ENCODE peak calls at places on chromosomes 2 and 18, in seven cellular contexts. One of them, this sample, is unnamed.

GRCh38 chr18:66873899-66874298 is 270.0 kb upstream of the CDH19 start:
- DNase-seq in MG63: no peak
- DNase-seq in Caki2: no peak
- DNase-seq in stimulated activated CD8-positive, alpha-beta memory T cell treated with anti-CD3 and anti-CD28 coated beads, Interleukin-15, amount 100 ng/mL, for 24 hours: no peak
- DNase-seq in globus pallidus: no peak
- DNase-seq in effector memory CD4-positive, alpha-beta T cell: no peak
- DNase-seq in stimulated activated CD4-positive, alpha-beta T cell treated with anti-CD3 and anti-CD28 coated beads, TNF-alpha, amount 100 ng/mL, for 24 hours: no peak
- DNase-seq in this sample: no peak

GRCh38 chr2:203636896-203637818 is 69.3 kb upstream of the CD28 start:
- DNase-seq in MG63: no peak
- DNase-seq in Caki2: no peak
- DNase-seq in stimulated activated CD8-positive, alpha-beta memory T cell treated with anti-CD3 and anti-CD28 coated beads, Interleukin-15, amount 100 ng/mL, for 24 hours: no peak
- DNase-seq in globus pallidus: peak; percentile 23
- DNase-seq in effector memory CD4-positive, alpha-beta T cell: no peak
- DNase-seq in stimulated activated CD4-positive, alpha-beta T cell treated with anti-CD3 and anti-CD28 coated beads, TNF-alpha, amount 100 ng/mL, for 24 hours: no peak
- DNase-seq in this sample: no peak

GRCh38 chr2:202278036-202278760 is 12.6 kb downstream of the NOP58 start:
- DNase-seq in MG63: no peak
- DNase-seq in Caki2: peak; percentile 65
- DNase-seq in stimulated activated CD8-positive, alpha-beta memory T cell treated with anti-CD3 and anti-CD28 coated beads, Interleukin-15, amount 100 ng/mL, for 24 hours: no peak
- DNase-seq in globus pallidus: no peak
- DNase-seq in effector memory CD4-positive, alpha-beta T cell: no peak
- DNase-seq in stimulated activated CD4-positive, alpha-beta T cell treated with anti-CD3 and anti-CD28 coated beads, TNF-alpha, amount 100 ng/mL, for 24 hours: no peak
- DNase-seq in this sample: no peak

GRCh38 chr2:120531863-120532600 is 186.1 kb downstream of the INHBB start:
- DNase-seq in MG63: no peak
- DNase-seq in Caki2: no peak
- DNase-seq in stimulated activated CD8-positive, alpha-beta memory T cell treated with anti-CD3 and anti-CD28 coated beads, Interleukin-15, amount 100 ng/mL, for 24 hours: no peak
- DNase-seq in globus pallidus: no peak
- DNase-seq in effector memory CD4-positive, alpha-beta T cell: no peak
- DNase-seq in stimulated activated CD4-positive, alpha-beta T cell treated with anti-CD3 and anti-CD28 coated beads, TNF-alpha, amount 100 ng/mL, for 24 hours: no peak
- DNase-seq in this sample: no peak

GRCh38 chr18:48031011-48031480 is 100.6 kb upstream of the SMAD2 start:
- DNase-seq in MG63: peak; percentile 37
- DNase-seq in Caki2: peak; percentile 40
- DNase-seq in stimulated activated CD8-positive, alpha-beta memory T cell treated with anti-CD3 and anti-CD28 coated beads, Interleukin-15, amount 100 ng/mL, for 24 hours: no peak
- DNase-seq in globus pallidus: peak; percentile 29
- DNase-seq in effector memory CD4-positive, alpha-beta T cell: no peak
- DNase-seq in stimulated activated CD4-positive, alpha-beta T cell treated with anti-CD3 and anti-CD28 coated beads, TNF-alpha, amount 100 ng/mL, for 24 hours: no peak
- DNase-seq in this sample: no peak

GRCh38 chr2:171963198-171963597 is 36.6 kb upstream of the METAP1D start:
- DNase-seq in MG63: no peak
- DNase-seq in Caki2: no peak
- DNase-seq in stimulated activated CD8-positive, alpha-beta memory T cell treated with anti-CD3 and anti-CD28 coated beads, Interleukin-15, amount 100 ng/mL, for 24 hours: no peak
- DNase-seq in globus pallidus: no peak
- DNase-seq in effector memory CD4-positive, alpha-beta T cell: no peak
- DNase-seq in stimulated activated CD4-positive, alpha-beta T cell treated with anti-CD3 and anti-CD28 coated beads, TNF-alpha, amount 100 ng/mL, for 24 hours: no peak
- DNase-seq in this sample: no peak

GRCh38 chr2:101901241-101901640 is 90.5 kb upstream of the IL1R2 start:
- DNase-seq in MG63: no peak
- DNase-seq in Caki2: no peak
- DNase-seq in stimulated activated CD8-positive, alpha-beta memory T cell treated with anti-CD3 and anti-CD28 coated beads, Interleukin-15, amount 100 ng/mL, for 24 hours: no peak
- DNase-seq in globus pallidus: no peak
- DNase-seq in effector memory CD4-positive, alpha-beta T cell: no peak
- DNase-seq in stimulated activated CD4-positive, alpha-beta T cell treated with anti-CD3 and anti-CD28 coated beads, TNF-alpha, amount 100 ng/mL, for 24 hours: no peak
- DNase-seq in this sample: no peak

GRCh38 chr2:151931030-151931611 is 102.9 kb upstream of the ARL5A start:
- DNase-seq in MG63: no peak
- DNase-seq in Caki2: no peak
- DNase-seq in stimulated activated CD8-positive, alpha-beta memory T cell treated with anti-CD3 and anti-CD28 coated beads, Interleukin-15, amount 100 ng/mL, for 24 hours: no peak
- DNase-seq in globus pallidus: no peak
- DNase-seq in effector memory CD4-positive, alpha-beta T cell: no peak
- DNase-seq in stimulated activated CD4-positive, alpha-beta T cell treated with anti-CD3 and anti-CD28 coated beads, TNF-alpha, amount 100 ng/mL, for 24 hours: no peak
- DNase-seq in this sample: no peak

GRCh38 chr18:8889479-8889878 is 184.1 kb downstream of the MTCL1 start:
- DNase-seq in MG63: no peak
- DNase-seq in Caki2: no peak
- DNase-seq in stimulated activated CD8-positive, alpha-beta memory T cell treated with anti-CD3 and anti-CD28 coated beads, Interleukin-15, amount 100 ng/mL, for 24 hours: no peak
- DNase-seq in globus pallidus: no peak
- DNase-seq in effector memory CD4-positive, alpha-beta T cell: no peak
- DNase-seq in stimulated activated CD4-positive, alpha-beta T cell treated with anti-CD3 and anti-CD28 coated beads, TNF-alpha, amount 100 ng/mL, for 24 hours: no peak
- DNase-seq in this sample: no peak

GRCh38 chr2:5140367-5140766 is 551.8 kb upstream of the SOX11 start:
- DNase-seq in MG63: no peak
- DNase-seq in Caki2: peak; percentile 12
- DNase-seq in stimulated activated CD8-positive, alpha-beta memory T cell treated with anti-CD3 and anti-CD28 coated beads, Interleukin-15, amount 100 ng/mL, for 24 hours: no peak
- DNase-seq in globus pallidus: no peak
- DNase-seq in effector memory CD4-positive, alpha-beta T cell: no peak
- DNase-seq in stimulated activated CD4-positive, alpha-beta T cell treated with anti-CD3 and anti-CD28 coated beads, TNF-alpha, amount 100 ng/mL, for 24 hours: no peak
- DNase-seq in this sample: no peak

GRCh38 chr2:67991456-67991855 is 71.3 kb downstream of the C1D start:
- DNase-seq in MG63: no peak
- DNase-seq in Caki2: no peak
- DNase-seq in stimulated activated CD8-positive, alpha-beta memory T cell treated with anti-CD3 and anti-CD28 coated beads, Interleukin-15, amount 100 ng/mL, for 24 hours: no peak
- DNase-seq in globus pallidus: no peak
- DNase-seq in effector memory CD4-positive, alpha-beta T cell: no peak
- DNase-seq in stimulated activated CD4-positive, alpha-beta T cell treated with anti-CD3 and anti-CD28 coated beads, TNF-alpha, amount 100 ng/mL, for 24 hours: no peak
- DNase-seq in this sample: no peak

GRCh38 chr2:69344305-69344704 is 42.7 kb downstream of the GFPT1 start:
- DNase-seq in MG63: no peak
- DNase-seq in Caki2: no peak
- DNase-seq in stimulated activated CD8-positive, alpha-beta memory T cell treated with anti-CD3 and anti-CD28 coated beads, Interleukin-15, amount 100 ng/mL, for 24 hours: no peak
- DNase-seq in globus pallidus: peak; percentile 2
- DNase-seq in effector memory CD4-positive, alpha-beta T cell: no peak
- DNase-seq in stimulated activated CD4-positive, alpha-beta T cell treated with anti-CD3 and anti-CD28 coated beads, TNF-alpha, amount 100 ng/mL, for 24 hours: no peak
- DNase-seq in this sample: no peak

GRCh38 chr2:180983468-180984388 is 3.3 kb downstream of the UBE2E3 start:
- DNase-seq in MG63: peak; percentile 18
- DNase-seq in Caki2: peak; percentile 80
- DNase-seq in stimulated activated CD8-positive, alpha-beta memory T cell treated with anti-CD3 and anti-CD28 coated beads, Interleukin-15, amount 100 ng/mL, for 24 hours: no peak
- DNase-seq in globus pallidus: peak; percentile 86
- DNase-seq in effector memory CD4-positive, alpha-beta T cell: no peak
- DNase-seq in stimulated activated CD4-positive, alpha-beta T cell treated with anti-CD3 and anti-CD28 coated beads, TNF-alpha, amount 100 ng/mL, for 24 hours: no peak
- DNase-seq in this sample: no peak

This sample was measured in activated T-helper 9 cell treated with anti-CD3 and anti-CD28 coated beads, Interleukin-2, amount 50 U/mL, for 16 hours.